ENCODE peak calls at places on chromosomes 4 and X, in four cellular contexts. T is T-helper 1 cell; K is stimulated activated CD4-positive, alpha-beta T cell treated with anti-CD3 and anti-CD28 coated beads, Interleukin-15, amount 100 ng/mL, for 24 hours; Z is IMR-90. H is an unnamed sample.

GRCh38 chrX:23792861-23793553 is 10.0 kb downstream of the SAT1 start:
- DNase-seq in K (no peak), Z (no peak), T (no peak), H (no peak)

GRCh38 chr4:37763164-37763444 is 63.4 kb upstream of the PGM2 start:
- DNase-seq in T (no peak), Z (no peak), K (no peak), H (no peak)

GRCh38 chr4:99846891-99847290 is 30.3 kb downstream of the DAPP1 start:
- DNase-seq in Z (no peak), K (no peak), T (no peak), H (no peak)

GRCh38 chr4:78591404-78591803 is 39.8 kb downstream of the ANXA3 start:
- DNase-seq in Z (no peak), K (no peak), T (no peak), H (no peak)

GRCh38 chrX:118459494-118459893 is 36.1 kb upstream of the DOCK11 start:
- DNase-seq in T (peak; percentile 20), Z (peak; percentile 47), K (peak; percentile 4), H (no peak)

GRCh38 chr4:127881565-127881869 is 824 bp downstream of the PLK4 start:
- DNase-seq in Z (no peak), T (no peak), K (no peak), H (no peak)

GRCh38 chr4:111535792-111536191 is 609.5 kb upstream of the FAM241A start:
- DNase-seq in K (no peak), T (no peak), Z (no peak), H (no peak)

GRCh38 chrX:15853586-15854079 is 980 bp downstream of the AP1S2 start:
- DNase-seq in T (peak; percentile 7), Z (no peak), K (no peak), H (no peak)

GRCh38 chr4:78058591-78059523 is 1.7 kb downstream of the FRAS1 start:
- DNase-seq in Z (no peak), K (peak; percentile 38), T (no peak), H (peak; percentile 11)

GRCh38 chrX:151753313-151754041 is 18.9 kb downstream of the CNGA2 start:
- DNase-seq in T (peak; percentile 3), Z (peak; percentile 2), K (peak; percentile 23), H (peak; percentile 12)

GRCh38 chr4:118351851-118352827 is 664 bp downstream of the PRSS12 start:
- DNase-seq in T (no peak), K (peak; percentile 9), Z (peak; percentile 59), H (peak; percentile 8)

GRCh38 chrX:1463581-1464281 is 11.0 kb upstream of the ASMTL start:
- DNase-seq in K (no peak), T (no peak), Z (no peak), H (peak; percentile 7)

GRCh38 chr4:28310926-28311325 is 1450.3 kb downstream of the STIM2 start:
- DNase-seq in Z (no peak), K (no peak), T (no peak), H (no peak)

GRCh38 chrX:45806410-45807121 is 605.9 kb upstream of the DIPK2B start:
- DNase-seq in T (peak; percentile 83), K (peak; percentile 53), Z (peak; percentile 92), H (peak; percentile 29)

GRCh38 chr4:69589884-69590283 is 49.6 kb downstream of the UGT2A2 start:
- DNase-seq in T (no peak), Z (no peak), K (no peak), H (no peak)

GRCh38 chr4:102723511-102723910 is 37.3 kb downstream of the MANBA start:
- DNase-seq in T (no peak), Z (no peak), K (no peak), H (no peak)

GRCh38 chrX:40864972-40865371 is 129.6 kb upstream of the MED14 start:
- DNase-seq in K (no peak), Z (peak; percentile 89), T (no peak), H (no peak)

GRCh38 chrX:154822029-154822428 is 12.4 kb downstream of the SMIM9 start:
- DNase-seq in T (no peak), Z (no peak), K (no peak), H (no peak)

GRCh38 chr4:7135389-7135746 is 57.0 kb upstream of the SORCS2 start:
- DNase-seq in K (no peak), T (no peak), Z (peak; percentile 55), H (no peak)

GRCh38 chr4:25552580-25553271 is 102.9 kb upstream of the SLC34A2 start:
- DNase-seq in T (no peak), K (no peak), Z (no peak), H (no peak)

GRCh38 chrX:132375941-132376340 is 112.9 kb downstream of the MBNL3 start:
- DNase-seq in Z (no peak), K (no peak), T (no peak), H (no peak)

GRCh38 chrX:71998836-71999509 is 88.3 kb downstream of the NHSL2 start:
- DNase-seq in Z (no peak), K (peak; percentile 39), T (peak; percentile 24), H (peak; percentile 28)

GRCh38 chrX:108736509-108737479 is at the start of gene IRS4:
- DNase-seq in K (peak; percentile 1), Z (no peak), T (no peak), H (no peak)

GRCh38 chrX:48971325-48972213 is at the start of gene KCND1:
- DNase-seq in T (no peak), K (peak; percentile 35), Z (peak; percentile 46), H (peak; percentile 10)

GRCh38 chrX:336227-336626 is 17.6 kb upstream of the GTPBP6 start:
- DNase-seq in K (no peak), Z (no peak), T (no peak), H (no peak)

GRCh38 chr4:184191267-184191666 is 26.4 kb downstream of the ENPP6 start:
- DNase-seq in T (no peak), K (no peak), Z (no peak), H (no peak)

GRCh38 chr4:77801260-77801608 is 17.9 kb downstream of the CNOT6L start:
- DNase-seq in Z (no peak), K (no peak), T (peak; percentile 25), H (no peak)

GRCh38 chr4:73573794-73574528 is 46.3 kb downstream of the RASSF6 start:
- DNase-seq in T (peak; percentile 16), K (peak; percentile 27), Z (peak; percentile 82), H (peak; percentile 23)

GRCh38 chrX:153312842-153313241 is 8.7 kb downstream of the PNMA6F start:
- DNase-seq in T (no peak), Z (no peak), K (no peak), H (no peak)

GRCh38 chrX:118595501-118596042 is 100.0 kb downstream of the DOCK11 start:
- DNase-seq in K (no peak), T (no peak), Z (no peak), H (no peak)

GRCh38 chrX:125293792-125294780 is 25.6 kb upstream of the TEX13C start:
- DNase-seq in K (no peak), T (peak; percentile 70), Z (no peak), H (no peak)

GRCh38 chr4:121706595-121707021 is 9.8 kb upstream of the ANXA5 start:
- DNase-seq in T (peak; percentile 86), K (peak; percentile 75), Z (peak; percentile 65), H (peak; percentile 68)

GRCh38 chr4:150911326-150911725 is 103.8 kb downstream of the LRBA start:
- DNase-seq in K (no peak), T (no peak), Z (no peak), H (no peak)

GRCh38 chr4:156803056-156803455 is 168.5 kb downstream of the PDGFC start:
- DNase-seq in Z (peak; percentile 66), K (no peak), T (no peak), H (no peak)

GRCh38 chr4:174467107-174467506 is 55.2 kb downstream of the HPGD start:
- DNase-seq in K (no peak), Z (no peak), T (no peak), H (no peak)

GRCh38 chr4:86846921-86847320 is 2.3 kb downstream of the SLC10A6 start:
- DNase-seq in Z (no peak), T (no peak), K (no peak), H (no peak)

GRCh38 chr4:7828011-7828720 is 111.5 kb downstream of the AFAP1 start:
- DNase-seq in T (peak; percentile 71), Z (peak; percentile 100), K (peak; percentile 65), H (peak; percentile 47)

GRCh38 chr4:111208970-111209369 is 586.1 kb upstream of the PITX2 start:
- DNase-seq in Z (no peak), K (no peak), T (no peak), H (no peak)

GRCh38 chrX:64885850-64886249 is 90.4 kb downstream of the ZC4H2 start:
- DNase-seq in Z (no peak), T (no peak), K (peak; percentile 8), H (no peak)

GRCh38 chrX:132740316-132741123 is 217.9 kb downstream of the HS6ST2 start:
- DNase-seq in Z (no peak), T (no peak), K (no peak), H (no peak)